ENCODE peak calls at places on chromosomes 6 and 20, in nine cellular contexts. U is stimulated activated CD4-positive, alpha-beta T cell treated with anti-CD3 and anti-CD28 coated beads, TNF-alpha, amount 100 ng/mL, for 4 hours; I is neuronal stem cell; O is GM20000; N is pancreas; L is RCC 7860; W is CD8-positive, alpha-beta memory T cell; P is ELF-1; J is non-pigmented ciliary epithelial cell. D is an unnamed sample.

GRCh38 chr6:153449279-153449678 is 318.2 kb upstream of the RGS17 start:
- DNase-seq in U (no peak), I (no peak), O (no peak), N (no peak), L (no peak), W (no peak), P (no peak), J (no peak), D (no peak)

GRCh38 chr6:132259070-132259469 is 142.2 kb downstream of the MOXD1 start:
- DNase-seq in U (no peak), I (no peak), O (no peak), N (no peak), L (no peak), W (no peak), P (no peak), J (no peak), D (no peak)

GRCh38 chr6:141335476-141335875 is 797.2 kb upstream of the GJE1 start:
- DNase-seq in U (no peak), I (no peak), O (no peak), N (no peak), L (peak; percentile 9), W (no peak), P (no peak), J (no peak), D (no peak)

GRCh38 chr6:151254451-151255081 is 14.8 kb downstream of the AKAP12 start:
- DNase-seq in U (no peak), I (no peak), O (no peak), N (no peak), L (peak; percentile 18), W (no peak), P (peak; percentile 47), J (no peak), D (no peak)

GRCh38 chr6:1527098-1527497 is 82.6 kb upstream of the FOXC1 start:
- DNase-seq in U (no peak), I (no peak), O (peak; percentile 49), N (no peak), L (no peak), W (peak; percentile 28), P (peak; percentile 78), J (no peak), D (no peak)

GRCh38 chr6:139334791-139335446 is 39.5 kb downstream of the CITED2 start:
- DNase-seq in U (no peak), I (no peak), O (no peak), N (no peak), L (no peak), W (no peak), P (no peak), J (peak; percentile 73), D (no peak)

GRCh38 chr6:33314943-33315752 is 1.3 kb upstream of the TAPBP start:
- DNase-seq in U (no peak), I (no peak), O (peak; percentile 17), N (peak; percentile 49), L (no peak), W (no peak), P (peak; percentile 50), J (no peak), D (no peak)

GRCh38 chr20:63701329-63702035 is 5.0 kb downstream of the TNFRSF6B start:
- DNase-seq in U (no peak), I (no peak), O (no peak), N (no peak), L (no peak), W (no peak), P (peak; percentile 1), J (no peak), D (no peak)

GRCh38 chr6:44043479-44044153 is 83.6 kb downstream of the MRPL14 start:
- DNase-seq in U (no peak), I (no peak), O (peak; percentile 59), N (no peak), L (no peak), W (no peak), P (peak; percentile 78), J (no peak), D (no peak)

GRCh38 chr6:45480697-45481415 is 103.1 kb upstream of the SUPT3H start:
- DNase-seq in U (no peak), I (no peak), O (no peak), N (no peak), L (no peak), W (no peak), P (no peak), J (no peak), D (no peak)

GRCh38 chr20:2700913-2701620 is 8.5 kb downstream of the EBF4 start:
- DNase-seq in U (no peak), I (no peak), O (no peak), N (no peak), L (no peak), W (no peak), P (no peak), J (no peak), D (no peak)

GRCh38 chr6:169803291-169803811 is 51.9 kb downstream of the ERMARD start:
- DNase-seq in U (no peak), I (no peak), O (no peak), N (peak; percentile 4), L (peak; percentile 66), W (no peak), P (no peak), J (no peak), D (no peak)

GRCh38 chr20:4076671-4077070 is 61.3 kb upstream of the RNF24 start:
- DNase-seq in U (no peak), I (no peak), O (no peak), N (peak; percentile 41), L (peak; percentile 62), W (no peak), P (no peak), J (no peak), D (no peak)

GRCh38 chr6:83824831-83825230 is 28.3 kb upstream of the RIPPLY2 start:
- DNase-seq in U (no peak), I (no peak), O (no peak), N (no peak), L (no peak), W (no peak), P (no peak), J (no peak), D (no peak)

GRCh38 chr6:110878751-110879539 is 4.4 kb downstream of the AMD1 start:
- DNase-seq in U (no peak), I (no peak), O (peak; percentile 45), N (no peak), L (no peak), W (peak; percentile 34), P (peak; percentile 49), J (no peak), D (peak; percentile 18)

GRCh38 chr6:108492131-108492766 is 68.5 kb upstream of the FOXO3 start:
- DNase-seq in U (no peak), I (peak; percentile 26), O (peak; percentile 38), N (no peak), L (peak; percentile 28), W (no peak), P (no peak), J (peak; percentile 18), D (no peak)

GRCh38 chr6:75349262-75349984 is 64.8 kb upstream of the TMEM30A start:
- DNase-seq in U (no peak), I (peak; percentile 68), O (no peak), N (peak; percentile 42), L (no peak), W (no peak), P (peak; percentile 83), J (no peak), D (no peak)

GRCh38 chr6:98839788-98840361 is 5.5 kb downstream of the POU3F2 start:
- DNase-seq in U (no peak), I (peak; percentile 33), O (no peak), N (no peak), L (no peak), W (no peak), P (no peak), J (no peak), D (no peak)

GRCh38 chr6:154690857-154691256 is 42.4 kb upstream of the SCAF8 start:
- DNase-seq in U (no peak), I (no peak), O (no peak), N (no peak), L (no peak), W (no peak), P (no peak), J (no peak), D (no peak)

GRCh38 chr6:105566503-105566902 is 163.6 kb upstream of the PREP start:
- DNase-seq in U (no peak), I (no peak), O (no peak), N (no peak), L (no peak), W (no peak), P (no peak), J (no peak), D (no peak)

GRCh38 chr20:51583499-51583898 is 41.0 kb upstream of the NFATC2 start:
- DNase-seq in U (no peak), I (no peak), O (no peak), N (no peak), L (no peak), W (no peak), P (no peak), J (no peak), D (no peak)

GRCh38 chr6:98946877-98947410 is 802 bp downstream of the FBXL4 start:
- DNase-seq in U (peak; percentile 5), I (no peak), O (peak; percentile 18), N (peak; percentile 38), L (peak; percentile 24), W (peak; percentile 43), P (peak; percentile 18), J (no peak), D (no peak)

GRCh38 chr20:49268600-49269365 is 9.1 kb downstream of the ZNFX1 start:
- DNase-seq in U (no peak), I (no peak), O (no peak), N (no peak), L (no peak), W (no peak), P (no peak), J (no peak), D (no peak)

GRCh38 chr6:129790786-129791185 is 70.3 kb downstream of the TMEM244 start:
- DNase-seq in U (no peak), I (no peak), O (no peak), N (no peak), L (no peak), W (no peak), P (no peak), J (no peak), D (no peak)

GRCh38 chr6:137808191-137808590 is 58.9 kb upstream of the TNFAIP3 start:
- DNase-seq in U (no peak), I (no peak), O (no peak), N (no peak), L (peak; percentile 70), W (no peak), P (no peak), J (peak; percentile 43), D (no peak)

D was measured in effector memory CD4-positive, alpha-beta T cell.